ENCODE peak calls at places on chromosomes 2 and 18, in four cellular contexts. V is aorta, D is Caco-2, K is H1. Q is an unnamed sample. For H3K4me1, the result is how much of the 10 kb centered on the place peaks cover.

GRCh38 chr2:225122007-225122406 is 79.7 kb upstream of the DOCK10 start:
- DNase-seq in V (no peak), D (no peak), K (no peak), Q (no peak)

GRCh38 chr2:32559136-32559535 is 68.7 kb upstream of the TTC27 start:
- DNase-seq in V (no peak), D (no peak), K (no peak), Q (no peak)

GRCh38 chr2:62568074-62568473 is 62.1 kb upstream of the TMEM17 start:
- DNase-seq in V (no peak), D (no peak), K (no peak), Q (no peak)

GRCh38 chr2:37472959-37473358 is 128.5 kb downstream of the QPCT start:
- DNase-seq in V (peak), D (peak), K (no peak), Q (no peak)

GRCh38 chr18:23568265-23568664 is 18.0 kb downstream of the NPC1 start:
- DNase-seq in V (no peak), D (no peak), K (no peak), Q (no peak)

GRCh38 chr2:27522400-27522945 is 25.8 kb downstream of the GCKR start:
- DNase-seq in V (no peak), D (peak), K (no peak), Q (peak)

GRCh38 chr2:206260427-206261012 is 13.9 kb upstream of the ZDBF2 start:
- DNase-seq in V (no peak), D (peak), K (no peak), Q (peak)

GRCh38 chr18:41666251-41666650 is 288.8 kb upstream of the PIK3C3 start:
- DNase-seq in V (no peak), D (no peak), K (no peak), Q (no peak)

GRCh38 chr2:170943596-170943995 is 14.5 kb downstream of the GORASP2 start:
- DNase-seq in V (no peak), D (no peak), K (no peak), Q (no peak)

GRCh38 chr18:58417752-58418151 is 211.1 kb downstream of the ALPK2 start:
- DNase-seq in V (no peak), D (no peak), K (no peak), Q (peak)

GRCh38 chr2:214310319-214310718 is 100.5 kb upstream of the VWC2L start:
- DNase-seq in V (no peak), D (peak), K (no peak), Q (peak)

GRCh38 chr18:35469696-35470095 is 28.1 kb downstream of the INO80C start:
- DNase-seq in V (no peak), D (no peak), K (no peak), Q (no peak)

GRCh38 chr2:56770490-56770889 is 586.7 kb downstream of the CCDC85A start:
- DNase-seq in V (no peak), D (no peak), K (no peak), Q (no peak)

GRCh38 chr2:111947219-111947618 is 48.8 kb downstream of the MERTK start:
- DNase-seq in V (no peak), D (no peak), K (no peak), Q (no peak)

GRCh38 chr2:195768454-195768853 is 111.4 kb downstream of the SLC39A10 start:
- DNase-seq in V (no peak), D (no peak), K (no peak), Q (no peak)

GRCh38 chr2:128519517-128520215 is 201.0 kb upstream of the HS6ST1 start:
- DNase-seq in V (no peak), D (no peak), K (no peak), Q (no peak)

GRCh38 chr18:74416124-74416523 is 41.0 kb downstream of the DIPK1C start:
- DNase-seq in V (no peak), D (no peak), K (no peak), Q (no peak)

GRCh38 chr2:81060971-81061370 is 756.4 kb upstream of the LRRTM1 start:
- DNase-seq in V (no peak), D (no peak), K (no peak), Q (no peak)

GRCh38 chr2:143720093-143720664 is 591.0 kb downstream of the ARHGAP15 start:
- DNase-seq in V (no peak), D (no peak), K (peak), Q (no peak)

GRCh38 chr2:71934595-71935263 is 212.9 kb downstream of the CYP26B1 start:
- DNase-seq in V (peak), D (no peak), K (no peak), Q (peak)

GRCh38 chr2:113886479-113887383 is 3.2 kb upstream of the ACTR3 start:
- DNase-seq in V (peak), D (no peak), K (no peak), Q (no peak)

GRCh38 chr2:176503760-176504159 is 234.5 kb downstream of the MTX2 start:
- DNase-seq in V (no peak), D (no peak), K (no peak), Q (no peak)

GRCh38 chr2:62457555-62457954 is 48.4 kb downstream of the TMEM17 start:
- DNase-seq in V (no peak), D (no peak), K (no peak), Q (no peak)

GRCh38 chr18:446941-447560 is 53.5 kb downstream of the COLEC12 start:
- DNase-seq in V (no peak), D (no peak), K (no peak), Q (no peak)

GRCh38 chr2:99697811-99698568 is 208.2 kb upstream of the REV1 start:
- DNase-seq in V (peak), D (no peak), K (no peak), Q (no peak)

GRCh38 chr2:234116050-234116449 is 65.5 kb downstream of the SPP2 start:
- DNase-seq in V (no peak), D (no peak), K (no peak), Q (no peak)

GRCh38 chr2:3539836-3540235 is 18.3 kb downstream of the RNASEH1 start:
- DNase-seq in V (no peak), D (no peak), K (no peak), Q (peak)

DNA sequence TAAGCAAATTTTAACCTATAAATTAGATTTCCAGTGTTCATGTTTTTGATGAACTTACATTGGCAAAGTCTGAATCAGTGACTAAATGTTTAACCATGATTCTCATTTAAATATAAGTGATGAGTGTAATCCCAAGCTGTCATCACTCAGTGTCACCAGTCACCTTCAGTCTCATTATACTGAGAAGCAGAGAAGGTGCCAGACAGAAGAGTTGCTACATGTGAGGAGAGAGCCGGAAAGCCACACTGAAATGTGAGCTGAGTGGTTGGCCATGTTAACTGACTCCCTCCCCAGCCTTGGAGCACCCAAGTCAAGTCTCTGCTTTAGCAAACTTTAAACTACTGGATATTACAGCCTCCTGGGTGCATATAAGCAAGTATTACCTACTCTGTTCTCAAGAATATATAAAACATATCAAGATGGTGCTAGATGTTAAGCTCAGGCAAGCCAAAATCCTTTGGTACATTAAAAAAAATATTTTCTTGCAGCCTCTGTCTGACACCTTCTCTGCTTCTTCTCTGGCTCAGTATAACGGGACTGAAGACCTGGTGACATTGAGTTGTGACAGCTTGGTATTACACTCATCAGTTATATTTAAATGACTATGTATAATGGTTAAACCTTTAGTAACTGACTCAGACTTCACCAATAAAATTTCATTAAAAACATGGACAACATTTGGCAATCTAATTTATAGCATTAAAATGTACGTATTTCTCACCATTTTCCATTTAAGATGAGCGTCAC is 75.8 kb upstream of the MAP3K20 start:
- DNase-seq in V (no peak), D (no peak), K (no peak), Q (no peak)
- H3K4me1 ChIP-seq in V (under half), D (under half), K (under half), Q (half or more)

DNA sequence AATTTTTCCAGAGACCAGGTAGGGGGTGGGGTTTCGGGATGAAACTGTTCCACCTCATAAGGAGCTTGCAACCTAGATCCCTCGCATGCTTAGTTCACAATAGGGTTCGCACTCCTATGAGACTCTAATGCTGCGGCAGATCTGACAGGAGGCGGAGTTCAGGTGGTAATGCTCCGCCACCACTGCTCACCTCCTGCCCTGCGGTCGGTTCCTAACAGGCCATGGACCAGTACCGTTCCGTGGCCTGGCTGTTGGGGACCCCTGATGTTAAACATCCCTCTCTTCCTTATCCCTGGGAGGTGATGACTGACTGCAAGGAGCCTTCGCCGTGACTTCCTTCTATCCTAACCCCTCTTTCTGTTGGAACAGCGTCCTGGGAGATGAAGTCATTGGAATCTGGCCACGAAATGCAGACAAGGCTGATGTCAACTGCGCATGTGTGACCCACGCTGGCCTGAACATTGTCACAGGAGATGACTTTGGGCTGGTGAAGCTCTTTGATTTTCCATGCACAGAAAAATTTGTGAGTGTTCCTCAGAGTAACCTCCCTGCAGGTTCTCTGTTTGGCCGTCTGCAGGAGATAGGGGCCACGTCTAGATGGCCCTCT is 82.4 kb downstream of the RTN4 start:
- DNase-seq in V (no peak), D (no peak), K (no peak), Q (no peak)
- H3K4me1 ChIP-seq in V (under half), D (under half), K (under half), Q (under half)

GRCh38 chr2:68371138-68371537 is 6.1 kb downstream of the PLEK start:
- DNase-seq in V (no peak), D (no peak), K (no peak), Q (no peak)
- H3K4me1 ChIP-seq in V (under half), D (under half), K (under half), Q (under half)

GRCh38 chr18:12839057-12839525 is 44.9 kb downstream of the PTPN2 start:
- DNase-seq in V (no peak), D (no peak), K (no peak), Q (no peak)
- H3K4me1 ChIP-seq in V (under half), D (under half), K (under half), Q (under half)

DNA sequence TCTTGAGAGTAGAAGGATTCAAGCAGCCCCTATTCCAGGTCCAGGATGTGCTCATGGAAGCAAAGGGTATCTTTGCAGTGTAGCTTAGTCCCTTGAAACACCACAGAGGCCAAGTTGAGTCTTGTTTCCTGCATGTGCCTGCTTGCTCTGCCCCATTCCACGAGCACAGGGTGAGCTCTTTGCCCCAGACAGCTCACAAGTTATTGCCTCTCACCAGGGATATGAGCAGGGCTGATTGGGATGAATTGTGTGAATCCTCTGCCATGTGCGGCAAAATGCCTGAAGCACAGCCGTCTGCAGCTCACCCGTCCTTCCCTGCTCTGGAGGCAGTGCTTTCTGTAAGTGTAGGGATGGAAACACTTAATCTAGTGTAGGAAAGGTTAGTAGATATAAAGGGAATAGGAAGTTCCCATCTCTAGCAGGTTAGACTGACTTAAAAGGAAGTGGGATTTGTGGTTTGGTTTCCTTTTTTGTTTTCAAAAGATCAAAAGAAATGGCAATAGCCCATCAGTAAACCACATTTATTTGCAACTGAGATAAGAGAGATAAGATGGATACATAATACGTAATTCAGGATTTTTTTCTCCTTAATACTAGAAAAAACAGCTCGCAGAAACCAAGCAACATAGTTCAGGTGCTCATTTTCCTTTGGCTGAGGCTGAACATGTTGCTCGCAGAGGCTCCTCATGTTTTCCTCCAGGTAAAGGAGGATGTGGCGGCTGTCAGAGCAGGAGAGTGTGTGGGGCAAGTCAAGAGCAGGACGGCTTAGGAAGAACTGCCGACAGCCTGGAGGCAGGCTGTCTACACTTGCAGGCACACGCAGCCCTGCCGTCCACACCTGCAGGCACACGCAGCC is 41.4 kb downstream of the TMEM182 start:
- DNase-seq in V (no peak), D (no peak), K (no peak), Q (no peak)
- H3K4me1 ChIP-seq in V (under half), D (under half), K (under half), Q (under half)

GRCh38 chr2:75519843-75520242 is 40.9 kb downstream of the EVA1A start:
- DNase-seq in V (no peak), D (no peak), K (no peak), Q (no peak)
- H3K4me1 ChIP-seq in V (under half), D (under half), K (under half), Q (under half)

DNA sequence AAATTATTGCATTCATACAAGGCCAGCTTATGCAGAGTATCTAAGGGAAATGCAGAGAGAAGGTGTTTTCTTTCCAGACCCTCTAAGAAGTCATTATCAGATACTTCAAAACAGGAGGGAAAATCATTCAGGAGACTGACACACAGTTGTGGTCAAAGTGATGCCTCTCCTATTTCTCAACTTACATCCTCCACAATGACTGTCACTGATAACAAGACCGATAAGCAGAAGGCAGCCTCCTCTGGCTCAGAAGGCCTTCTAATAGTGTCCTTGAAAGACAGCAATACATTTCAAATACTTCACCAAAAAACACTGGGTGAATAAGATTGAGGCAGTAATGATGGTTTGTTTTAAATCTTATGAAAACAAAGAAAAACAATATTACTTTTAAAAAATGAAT is 199.7 kb downstream of the PIEZO2 start:
- DNase-seq in V (no peak), D (no peak), K (no peak), Q (no peak)
- H3K4me1 ChIP-seq in V (under half), D (under half), K (under half), Q (under half)

GRCh38 chr2:60836491-60836890 is 44.9 kb upstream of the REL start:
- DNase-seq in V (no peak), D (no peak), K (no peak), Q (no peak)
- H3K4me1 ChIP-seq in V (under half), D (under half), K (under half), Q (under half)

GRCh38 chr18:48923746-48924580 is 26.8 kb downstream of the SMAD7 start:
- DNase-seq in V (no peak), D (no peak), K (no peak), Q (no peak)

GRCh38 chr18:48927286-48928080 is 23.3 kb downstream of the SMAD7 start:
- DNase-seq in V (no peak), D (no peak), K (no peak), Q (no peak)

GRCh38 chr18:48926420-48926857 is 24.3 kb downstream of the SMAD7 start:
- DNase-seq in V (no peak), D (no peak), K (no peak), Q (no peak)

GRCh38 chr18:48922801-48923730 is 27.7 kb downstream of the SMAD7 start:
- DNase-seq in V (peak), D (no peak), K (no peak), Q (no peak)

DNA sequence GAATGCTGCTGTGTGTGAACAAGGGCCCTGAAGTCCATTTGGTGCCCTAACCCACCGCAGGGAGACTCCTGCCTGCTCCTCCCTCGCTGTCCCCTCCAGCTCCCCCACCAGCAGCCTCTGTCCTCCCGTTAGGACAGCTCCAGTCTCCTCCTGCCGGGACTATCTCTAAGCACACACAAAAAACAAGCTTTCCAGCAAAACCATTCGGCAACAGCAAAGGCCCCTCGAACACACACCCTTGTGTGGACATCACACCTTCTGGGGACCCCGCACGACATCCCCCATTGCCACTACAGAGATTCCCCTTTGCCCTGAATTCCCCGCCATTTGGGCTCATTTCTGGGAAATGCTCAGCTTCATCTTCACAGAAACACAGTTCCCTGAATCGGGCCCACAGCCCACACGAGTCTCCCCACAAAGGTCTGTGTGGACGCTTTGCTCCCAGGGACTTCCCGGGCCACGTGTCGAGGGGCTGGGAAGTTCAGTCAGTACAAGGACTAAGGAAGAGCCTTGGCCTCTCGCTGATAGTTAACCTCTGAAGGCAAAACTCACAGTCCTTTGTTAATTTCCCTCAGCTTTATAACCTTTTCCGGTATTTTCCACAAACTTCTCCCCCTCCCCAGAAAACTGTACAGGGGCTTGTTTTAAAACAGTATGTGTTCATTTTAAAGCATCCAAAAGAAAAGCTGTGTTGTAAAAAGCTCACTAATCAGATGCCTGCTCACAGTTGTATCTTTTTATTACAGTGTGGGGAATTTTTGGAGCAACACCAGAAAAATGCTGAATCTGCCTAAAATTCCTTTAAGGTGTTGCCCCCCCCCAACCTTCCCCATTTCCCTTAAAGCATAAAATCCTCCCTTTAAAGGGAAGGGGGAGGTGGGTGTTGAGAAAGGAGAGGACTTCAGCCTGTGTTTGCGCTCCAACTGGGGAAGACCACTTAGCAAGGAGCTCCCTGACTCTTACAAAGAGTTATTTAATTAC is 25.9 kb downstream of the SMAD7 start:
- DNase-seq in V (no peak), D (no peak), K (no peak), Q (no peak)
- H3K4me1 ChIP-seq in V (under half), D (under half), K (under half), Q (half or more)

DNA sequence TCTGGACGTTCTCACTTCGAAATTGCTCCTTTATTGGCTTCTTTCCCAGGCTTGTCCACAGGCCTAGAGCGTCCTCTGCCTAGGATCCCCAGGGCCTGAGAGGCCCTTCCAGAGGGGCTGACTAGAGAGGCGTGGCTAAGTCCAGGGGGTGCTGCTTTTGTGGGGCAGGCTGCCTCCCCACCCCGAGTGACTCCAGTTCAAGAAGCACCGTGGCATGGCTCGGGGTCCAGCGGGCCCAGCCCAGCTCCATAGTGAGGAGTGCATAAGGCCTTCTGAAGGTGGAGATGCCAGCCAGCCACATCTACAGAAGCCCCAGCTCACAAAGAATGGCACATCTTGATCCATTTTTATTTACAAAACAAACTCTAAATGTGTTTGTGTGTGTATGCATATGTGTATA is 44.8 kb upstream of the POMC start:
- DNase-seq in V (no peak), D (no peak), K (no peak), Q (no peak)
- H3K4me1 ChIP-seq in V (under half), D (under half), K (under half), Q (under half)

Q was measured in A549.